ENCODE peak calls at places on chromosomes 5 and 9, in six cellular contexts. U is endodermal cell; M is CD4-positive, alpha-beta T cell; E is mesenchymal stem cell; J is spleen; A is mammary epithelial cell. T is an unnamed sample. For H3K9me3, the result is how much of the 10 kb centered on the place peaks cover.

GRCh38 chr5:39521945-39522590 is 97.3 kb upstream of the DAB2 start:
- DNase-seq in U (no peak), M (no peak), E (no peak), J (no peak), A (no peak), T (no peak)

GRCh38 chr9:130576176-130576575 is 3.2 kb upstream of the FUBP3 start:
- DNase-seq in U (no peak), M (no peak), E (no peak), J (no peak), A (no peak), T (no peak)

GRCh38 chr5:157215143-157215825 is 34.6 kb downstream of the ITK start:
- DNase-seq in U (no peak), M (no peak), E (no peak), J (no peak), A (no peak), T (no peak)

GRCh38 chr5:7874639-7875038 is 5.7 kb downstream of the MTRR start:
- DNase-seq in U (no peak), M (no peak), E (no peak), J (no peak), A (no peak), T (no peak)

GRCh38 chr9:115035872-115036612 is 81.9 kb downstream of the TNC start:
- DNase-seq in U (no peak), M (no peak), E (peak), J (no peak), A (peak), T (no peak)

GRCh38 chr5:166509085-166509484 is 1782.4 kb upstream of the WWC1 start:
- DNase-seq in U (peak), M (no peak), E (peak), J (no peak), A (no peak), T (no peak)

GRCh38 chr9:17810293-17810692 is 231.4 kb downstream of the SH3GL2 start:
- DNase-seq in U (no peak), M (no peak), E (no peak), J (no peak), A (no peak), T (no peak)

GRCh38 chr5:396715-397032 is 46.3 kb upstream of the EXOC3 start:
- DNase-seq in U (no peak), M (no peak), E (no peak), J (no peak), A (no peak), T (no peak)

GRCh38 chr5:10621837-10622236 is 58.0 kb downstream of the ANKRD33B start:
- DNase-seq in U (no peak), M (no peak), E (no peak), J (no peak), A (no peak), T (no peak)

GRCh38 chr5:58938568-58939424 is 355.9 kb downstream of the RAB3C start:
- DNase-seq in U (no peak), M (no peak), E (no peak), J (no peak), A (no peak), T (no peak)

GRCh38 chr5:167573274-167574127 is 717.9 kb upstream of the WWC1 start:
- DNase-seq in U (peak), M (no peak), E (peak), J (no peak), A (peak), T (no peak)

GRCh38 chr9:130192600-130192999 is 20.4 kb downstream of the NCS1 start:
- DNase-seq in U (no peak), M (no peak), E (no peak), J (no peak), A (no peak), T (no peak)

GRCh38 chr5:125349432-125349831 is 603.0 kb upstream of the ZNF608 start:
- DNase-seq in U (no peak), M (no peak), E (peak), J (no peak), A (no peak), T (no peak)

GRCh38 chr9:122226758-122227575 is 1.8 kb downstream of the LHX6 start:
- DNase-seq in U (peak), M (no peak), E (no peak), J (no peak), A (no peak), T (no peak)

GRCh38 chr9:35658894-35659220 is 765 bp downstream of the CCDC107 start:
- DNase-seq in U (no peak), M (no peak), E (peak), J (no peak), A (peak), T (no peak)

GRCh38 chr9:19162956-19163355 is 35.7 kb upstream of the PLIN2 start:
- DNase-seq in U (no peak), M (no peak), E (peak), J (peak), A (peak), T (no peak)

GRCh38 chr5:135511858-135512257 is 23.9 kb downstream of the NEUROG1 start:
- DNase-seq in U (no peak), M (no peak), E (no peak), J (no peak), A (no peak), T (no peak)

DNA sequence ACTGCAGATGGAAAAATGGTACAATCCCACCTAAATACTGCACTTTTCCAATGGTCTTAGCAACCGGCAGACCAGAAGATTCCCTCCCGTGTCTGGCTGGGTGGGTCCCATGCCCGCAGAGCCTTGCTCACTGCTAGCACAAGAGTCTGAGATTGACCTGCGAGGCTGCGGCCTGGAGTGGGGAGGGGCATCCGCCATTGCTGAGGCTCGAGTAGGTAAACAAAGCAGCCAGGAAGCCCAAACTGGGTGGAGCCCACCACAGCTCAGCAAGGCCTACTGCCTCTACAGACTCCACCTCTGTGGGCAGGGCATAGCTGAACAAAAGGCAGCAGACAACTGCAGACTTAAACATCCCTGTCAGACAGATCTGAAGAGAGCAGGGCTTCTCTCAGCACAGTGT is 221.6 kb upstream of the CTNND2 start:
- DNase-seq in U (no peak), M (no peak), E (no peak), J (no peak), A (no peak), T (no peak)
- H3K9me3 ChIP-seq in U (under half), M (under half), E (under half), J (under half), A (under half), T (under half)

GRCh38 chr9:5786370-5787127 is 46.4 kb downstream of the ERMP1 start:
- DNase-seq in U (no peak), M (no peak), E (peak), J (no peak), A (no peak), T (no peak)

GRCh38 chr9:5789489-5789888 is 43.4 kb downstream of the ERMP1 start:
- DNase-seq in U (no peak), M (no peak), E (no peak), J (no peak), A (no peak), T (no peak)

GRCh38 chr9:5787759-5788329 is 45.1 kb downstream of the ERMP1 start:
- DNase-seq in U (no peak), M (no peak), E (peak), J (no peak), A (no peak), T (no peak)

GRCh38 chr9:5784526-5785315 is 48.2 kb downstream of the ERMP1 start:
- DNase-seq in U (peak), M (no peak), E (peak), J (no peak), A (peak), T (no peak)

DNA sequence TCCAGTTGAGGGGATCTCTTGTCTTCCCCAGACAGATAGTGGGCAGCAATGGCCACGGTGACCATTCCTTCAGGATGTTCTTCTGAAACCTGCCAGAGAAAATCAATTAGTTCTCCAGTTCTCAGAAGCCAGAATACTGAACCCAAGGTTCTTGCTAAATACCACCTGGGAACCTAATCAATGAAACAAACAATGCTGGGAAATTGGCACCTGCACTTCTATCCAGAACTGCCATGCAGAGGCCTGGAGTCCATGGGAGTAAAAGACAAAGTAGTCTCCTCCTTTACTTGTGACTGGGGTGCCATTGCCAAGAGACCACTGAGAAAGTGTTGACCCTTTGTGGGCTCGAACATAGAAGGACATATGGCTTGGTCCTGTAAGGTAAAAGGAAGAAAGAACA is 45.7 kb downstream of the ERMP1 start:
- DNase-seq in U (no peak), M (no peak), E (no peak), J (no peak), A (no peak), T (no peak)
- H3K9me3 ChIP-seq in U (under half), M (under half), E (under half), J (under half), A (under half), T (under half)

DNA sequence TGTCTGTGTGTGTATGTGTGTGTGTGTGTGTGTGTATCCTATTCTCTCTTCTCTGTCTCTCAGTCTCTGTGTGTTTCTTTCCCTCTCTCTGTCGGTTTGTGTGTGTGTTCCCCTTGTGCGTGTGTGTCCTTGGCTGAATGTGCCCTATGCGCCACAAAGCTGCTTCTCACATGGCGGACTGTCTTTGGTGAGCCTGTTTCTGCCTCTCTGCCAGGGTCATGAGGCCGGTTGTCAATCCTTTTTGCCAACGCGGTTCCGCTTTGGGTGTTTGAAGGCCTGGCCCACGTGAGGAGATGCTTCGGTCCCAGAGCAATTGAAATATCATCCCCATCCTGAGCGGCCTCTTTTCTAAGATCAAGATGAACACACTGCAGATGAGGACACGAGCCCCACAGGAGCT is 476.0 kb downstream of the SPATA31A7 start:
- DNase-seq in U (no peak), M (no peak), E (no peak), J (peak), A (no peak), T (no peak)
- H3K9me3 ChIP-seq in U (under half), M (under half), E (under half), J (under half), A (under half), T (under half)

GRCh38 chr5:141355641-141356040 is 820 bp downstream of the PCDHGA4 start:
- DNase-seq in U (no peak), M (no peak), E (no peak), J (no peak), A (no peak), T (no peak)
- H3K9me3 ChIP-seq in U (half or more), M (under half), E (half or more), J (half or more), A (under half), T (under half)

GRCh38 chr5:140298183-140298601 is 4.7 kb downstream of the PFDN1 start:
- DNase-seq in U (no peak), M (no peak), E (peak), J (no peak), A (peak), T (no peak)
- H3K9me3 ChIP-seq in U (under half), M (under half), E (under half), J (under half), A (under half), T (under half)

DNA sequence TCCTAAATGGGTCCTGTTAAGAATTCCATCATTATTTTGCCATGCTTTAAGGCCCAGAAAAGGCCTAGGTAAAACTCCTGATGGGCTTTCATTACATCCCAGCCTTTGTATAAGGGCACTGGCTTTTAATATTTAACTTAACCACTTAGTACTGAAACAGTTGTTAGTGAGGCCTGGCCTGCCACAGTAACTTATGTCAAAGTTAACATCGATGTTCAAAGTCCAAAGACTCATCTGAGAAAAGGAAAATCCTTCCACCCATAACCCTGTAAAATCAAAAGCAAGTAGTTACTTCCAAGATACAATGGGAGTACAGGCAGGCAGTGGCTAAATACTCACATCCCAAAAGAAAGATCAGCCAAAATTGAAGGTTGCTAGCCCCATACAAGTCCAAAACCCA is 15.0 kb upstream of the UGT3A1 start:
- DNase-seq in U (no peak), M (no peak), E (no peak), J (no peak), A (no peak), T (no peak)
- H3K9me3 ChIP-seq in U (under half), M (under half), E (under half), J (under half), A (under half), T (under half)

DNA sequence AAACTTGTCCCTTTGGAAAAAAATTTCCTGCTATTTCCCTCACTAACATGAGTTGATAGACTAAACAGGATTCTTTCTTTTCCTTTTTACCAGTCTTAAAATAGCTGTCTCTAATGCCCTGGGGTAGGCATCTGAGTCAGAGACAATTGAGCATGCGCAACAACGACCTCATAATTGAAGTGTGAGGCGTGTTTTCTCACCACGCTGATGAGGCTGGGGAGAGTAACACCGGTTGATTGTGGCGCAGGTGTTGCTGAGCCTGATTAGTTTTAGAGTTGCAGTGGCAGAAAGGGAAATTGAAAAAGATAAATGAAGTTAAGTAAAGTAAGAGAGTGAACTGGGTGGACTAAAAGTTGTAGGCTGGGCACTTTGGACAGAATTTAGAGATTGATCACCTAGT is 213.7 kb downstream of the TLR4 start:
- DNase-seq in U (no peak), M (no peak), E (no peak), J (no peak), A (no peak), T (no peak)
- H3K9me3 ChIP-seq in U (under half), M (under half), E (under half), J (under half), A (under half), T (under half)

T was measured in CD4-positive, CD25-positive, alpha-beta regulatory T cell.